ENCODE peak calls at places on chromosome 22, in six cellular contexts. B, D, P, O, X and N are unnamed samples.

GRCh38 chr22:18929459-18929858 is 6.6 kb downstream of the PRODH start:
- DNase-seq in B (no peak), D (no peak), P (no peak), O (no peak), X (peak; percentile 47), N (no peak)

GRCh38 chr22:44188316-44188715 is 7.6 kb downstream of the PARVG start:
- DNase-seq in B (no peak), D (no peak), P (no peak), O (no peak), X (no peak), N (no peak)

GRCh38 chr22:41360126-41360525 is 21.6 kb upstream of the TEF start:
- DNase-seq in B (no peak), D (no peak), P (no peak), O (no peak), X (no peak), N (no peak)

GRCh38 chr22:38136607-38137006 is 26.1 kb upstream of the BAIAP2L2 start:
- DNase-seq in B (no peak), D (no peak), P (no peak), O (no peak), X (no peak), N (no peak)

GRCh38 chr22:47613606-47614350 is 851.3 kb downstream of the TBC1D22A start:
- DNase-seq in B (no peak), D (no peak), P (no peak), O (no peak), X (no peak), N (no peak)

GRCh38 chr22:40076702-40077645 is 82.2 kb downstream of the FAM83F start:
- DNase-seq in B (no peak), D (no peak), P (no peak), O (no peak), X (no peak), N (no peak)

GRCh38 chr22:19957445-19957844 is 15.8 kb upstream of the TXNRD2 start:
- DNase-seq in B (peak; percentile 33), D (no peak), P (no peak), O (no peak), X (no peak), N (no peak)

GRCh38 chr22:40276877-40277823 is 69.2 kb upstream of the ADSL start:
- DNase-seq in B (no peak), D (no peak), P (no peak), O (no peak), X (peak; percentile 64), N (peak; percentile 67)

GRCh38 chr22:41382098-41382578 is 396 bp downstream of the TEF start:
- DNase-seq in B (peak; percentile 77), D (no peak), P (peak; percentile 59), O (no peak), X (peak; percentile 72), N (no peak)

GRCh38 chr22:18024276-18024939 is at the start of gene MICAL3:
- DNase-seq in B (peak; percentile 78), D (peak; percentile 71), P (peak; percentile 56), O (no peak), X (no peak), N (no peak)

GRCh38 chr22:37288521-37288920 is 6.2 kb downstream of the CYTH4 start:
- DNase-seq in B (no peak), D (no peak), P (no peak), O (no peak), X (no peak), N (no peak)

GRCh38 chr22:17265649-17266248 is 46.5 kb upstream of the ADA2 start:
- DNase-seq in B (no peak), D (no peak), P (no peak), O (no peak), X (no peak), N (no peak)

GRCh38 chr22:39068033-39068785 is 8.9 kb upstream of the APOBEC3G start:
- DNase-seq in B (no peak), D (no peak), P (no peak), O (no peak), X (no peak), N (peak; percentile 13)

GRCh38 chr22:37121887-37122591 is 12.5 kb upstream of the TMPRSS6 start:
- DNase-seq in B (no peak), D (no peak), P (peak; percentile 91), O (no peak), X (no peak), N (no peak)

GRCh38 chr22:42368379-42369249 is 63.6 kb downstream of the NFAM1 start:
- DNase-seq in B (peak; percentile 46), D (no peak), P (peak; percentile 22), O (no peak), X (no peak), N (peak; percentile 33)

GRCh38 chr22:43218786-43219185 is 31.9 kb upstream of the TTLL12 start:
- DNase-seq in B (no peak), D (no peak), P (no peak), O (no peak), X (no peak), N (no peak)

GRCh38 chr22:40204331-40205116 is 26.8 kb downstream of the TNRC6B start:
- DNase-seq in B (no peak), D (no peak), P (no peak), O (no peak), X (no peak), N (no peak)

GRCh38 chr22:48378673-48379072 is 1449.0 kb downstream of the BRD1 start:
- DNase-seq in B (no peak), D (no peak), P (no peak), O (no peak), X (no peak), N (no peak)

DNA sequence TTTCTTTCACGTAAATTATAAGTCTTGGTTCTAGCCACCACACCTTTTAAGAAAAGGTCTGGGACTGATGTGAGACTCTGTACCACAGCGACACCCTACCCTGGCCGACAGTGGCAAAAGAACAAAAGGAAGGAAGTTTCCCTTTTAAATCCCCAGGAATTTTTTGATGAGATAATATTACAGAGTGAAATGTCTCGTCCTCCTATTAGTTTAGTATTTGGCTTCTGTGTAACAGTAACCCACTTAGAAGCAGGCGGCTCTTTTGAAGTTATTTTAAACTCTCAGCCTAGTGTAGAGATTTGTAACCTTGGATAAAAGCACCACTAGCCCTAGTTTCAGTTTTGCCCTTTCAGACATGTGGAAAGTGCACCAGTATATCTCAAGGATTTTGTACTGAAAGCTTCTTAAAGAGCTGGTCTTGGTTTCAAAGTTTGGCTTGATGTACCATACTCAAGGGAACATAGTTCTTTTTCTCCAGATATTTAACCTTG is 84.1 kb downstream of the C22orf31 start:
- DNase-seq in B (no peak), D (no peak), P (no peak), O (no peak), X (no peak), N (no peak)
- TF ChIP-seq CTCF in B (peak; percentile 11), D (no peak), P (no peak), O (no peak), X (no peak), N (no peak)

GRCh38 chr22:31122196-31122531 is 602 bp upstream of the INPP5J start:
- DNase-seq in B (no peak), D (no peak), P (no peak), O (no peak), X (no peak), N (no peak)
- H3K4me3 ChIP-seq in B (no peak overlapping the region), D (no peak overlapping the region), P (no peak overlapping the region), O (no peak overlapping the region), X (no peak overlapping the region), N (peak overlapping the region; percentile 83)

GRCh38 chr22:22789922-22790845 is 97.4 kb upstream of the IGLL5 start:
- DNase-seq in B (no peak), D (no peak), P (no peak), O (no peak), X (no peak), N (no peak)

GRCh38 chr22:22787805-22788459 is 99.7 kb upstream of the IGLL5 start:
- DNase-seq in B (peak; percentile 68), D (peak; percentile 47), P (peak; percentile 75), O (peak; percentile 25), X (no peak), N (no peak)

GRCh38 chr22:22787151-22787550 is 100.5 kb upstream of the IGLL5 start:
- DNase-seq in B (no peak), D (no peak), P (no peak), O (no peak), X (no peak), N (no peak)

GRCh38 chr22:22789233-22789921 is 98.2 kb upstream of the IGLL5 start:
- DNase-seq in B (no peak), D (no peak), P (no peak), O (no peak), X (no peak), N (no peak)

GRCh38 chr22:22788460-22789037 is 99.1 kb upstream of the IGLL5 start:
- DNase-seq in B (no peak), D (no peak), P (no peak), O (no peak), X (no peak), N (no peak)
- TF ChIP-seq CTCF in B (no peak), D (no peak), P (no peak), O (peak; percentile 52), X (no peak), N (no peak)

DNA sequence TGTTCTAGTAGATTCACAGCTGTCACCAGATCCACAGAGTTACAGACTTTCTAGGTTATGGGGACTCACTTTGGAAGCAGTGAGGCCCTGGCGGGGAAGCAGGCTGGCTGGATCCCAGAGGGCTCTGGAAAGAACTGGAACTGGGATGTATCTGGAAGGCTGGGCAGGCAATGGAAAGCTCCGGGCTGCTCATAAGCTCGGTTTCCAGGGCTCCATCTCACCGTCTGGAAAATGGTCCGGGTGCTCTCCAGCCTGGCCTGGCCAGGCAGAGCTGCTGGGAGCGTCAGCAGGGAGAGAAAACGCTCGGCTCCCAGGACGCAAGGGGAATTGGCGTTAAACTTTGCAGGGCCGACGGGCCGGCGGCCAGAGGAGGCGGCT is 339 bp upstream of the SEZ6L start:
- DNase-seq in B (no peak), D (no peak), P (no peak), O (no peak), X (no peak), N (no peak)
- H3K4me3 ChIP-seq in B (peak overlapping the region; percentile 16), D (peak overlapping the region; percentile 53), P (no peak overlapping the region), O (no peak overlapping the region), X (no peak overlapping the region), N (no peak overlapping the region)

GRCh38 chr22:30635273-30636225 is at the start of gene SLC35E4:
- DNase-seq in B (peak; percentile 97), D (peak; percentile 92), P (peak; percentile 94), O (no peak), X (peak; percentile 92), N (peak; percentile 34)
- TF ChIP-seq CTCF in B (no peak), D (no peak), P (no peak), O (no peak), X (no peak), N (no peak)

GRCh38 chr22:33302549-33302948 is 244.4 kb upstream of the SYN3 start:
- DNase-seq in B (no peak), D (no peak), P (no peak), O (no peak), X (no peak), N (no peak)

GRCh38 chr22:33302049-33302545 is 243.9 kb upstream of the SYN3 start:
- DNase-seq in B (peak; percentile 87), D (peak; percentile 83), P (peak; percentile 41), O (peak; percentile 39), X (peak; percentile 59), N (peak; percentile 28)

GRCh38 chr22:33299245-33299956 is 241.2 kb upstream of the SYN3 start:
- DNase-seq in B (no peak), D (no peak), P (no peak), O (no peak), X (no peak), N (no peak)

GRCh38 chr22:33303109-33303508 is 244.9 kb upstream of the SYN3 start:
- DNase-seq in B (no peak), D (no peak), P (no peak), O (no peak), X (no peak), N (no peak)

GRCh38 chr22:33300165-33300564 is 242.0 kb upstream of the SYN3 start:
- DNase-seq in B (no peak), D (no peak), P (no peak), O (no peak), X (no peak), N (no peak)
- H3K4me3 ChIP-seq in B (no peak overlapping the region), D (no peak overlapping the region), P (no peak overlapping the region), O (no peak overlapping the region), X (no peak overlapping the region), N (no peak overlapping the region)